ENCODE peak calls at places on chromosome 11, in eight cellular contexts. B is EH; C is DMS79; O is GF-D8; K is naive thymus-derived CD8-positive, alpha-beta T cell; U is iris pigment epithelial cell; J is NCI-H460; F is substantia nigra. V is an unnamed sample.

GRCh38 chr11:46361283-46362145 is 14.3 kb downstream of the DGKZ start:
- DNase-seq in F (no peak), B (peak; percentile 59), C (no peak), J (no peak), O (peak; percentile 49), U (peak; percentile 55), K (peak; percentile 58), V (no peak)

GRCh38 chr11:100681064-100681502 is 6.0 kb upstream of the ARHGAP42 start:
- DNase-seq in B (peak; percentile 43), O (peak; percentile 55), C (no peak), U (peak; percentile 70), F (no peak), J (no peak), K (no peak), V (no peak)

GRCh38 chr11:35373284-35373933 is 45.9 kb downstream of the SLC1A2 start:
- DNase-seq in O (no peak), F (no peak), J (no peak), K (no peak), C (no peak), U (no peak), B (no peak), V (peak; percentile 85)

GRCh38 chr11:11332141-11332710 is 20.8 kb downstream of the CSNK2A3 start:
- DNase-seq in O (no peak), U (no peak), J (no peak), C (no peak), F (no peak), B (no peak), K (no peak), V (no peak)

GRCh38 chr11:82719316-82719715 is 14.3 kb downstream of the FAM181B start:
- DNase-seq in O (no peak), J (no peak), B (no peak), K (no peak), C (no peak), F (peak; percentile 37), U (no peak), V (no peak)

GRCh38 chr11:26741036-26741435 is 19.2 kb upstream of the SLC5A12 start:
- DNase-seq in C (no peak), O (no peak), J (no peak), F (no peak), U (peak; percentile 88), K (no peak), B (peak; percentile 63), V (no peak)

GRCh38 chr11:46736146-46736545 is 17.1 kb downstream of the F2 start:
- DNase-seq in B (no peak), J (no peak), U (no peak), C (no peak), O (no peak), F (no peak), K (no peak), V (no peak)

GRCh38 chr11:57742087-57742452 is 779 bp downstream of the SELENOH start:
- DNase-seq in C (no peak), J (no peak), O (peak; percentile 13), F (no peak), B (no peak), K (no peak), U (no peak), V (no peak)

GRCh38 chr11:130897262-130898182 is 18.8 kb downstream of the SNX19 start:
- DNase-seq in J (peak; percentile 90), K (no peak), C (no peak), F (no peak), U (peak; percentile 99), O (no peak), B (peak; percentile 95), V (peak; percentile 90)

V was measured in ACHN.